ENCODE peak calls at places on chromosomes 5 and 9, in eight cellular contexts. One of them, this sample, is unnamed.

GRCh38 chr9:127559247-127559680 is 52.8 kb upstream of the STXBP1 start:
- DNase-seq in body of pancreas: no peak
- DNase-seq in stimulated activated CD4-positive, alpha-beta T cell treated with anti-CD3 and anti-CD28 coated beads, Interleukin-1b, Interleukin-23, amount 100 ng/mL, for 24 hours: no peak
- DNase-seq in hippocampal formation: no peak
- DNase-seq in SHP77: no peak
- DNase-seq in cardiac fibroblast: no peak
- DNase-seq in 8988T: no peak
- DNase-seq in gastrocnemius medialis: no peak
- DNase-seq in this sample: no peak

GRCh38 chr9:87497604-87498045 is at the start of gene DAPK1:
- DNase-seq in body of pancreas: peak
- DNase-seq in stimulated activated CD4-positive, alpha-beta T cell treated with anti-CD3 and anti-CD28 coated beads, Interleukin-1b, Interleukin-23, amount 100 ng/mL, for 24 hours: no peak
- DNase-seq in hippocampal formation: peak
- DNase-seq in SHP77: no peak
- DNase-seq in cardiac fibroblast: peak
- DNase-seq in 8988T: peak
- DNase-seq in gastrocnemius medialis: no peak
- DNase-seq in this sample: peak

GRCh38 chr9:103533318-103533717 is 538.2 kb downstream of the CYLC2 start:
- DNase-seq in body of pancreas: no peak
- DNase-seq in stimulated activated CD4-positive, alpha-beta T cell treated with anti-CD3 and anti-CD28 coated beads, Interleukin-1b, Interleukin-23, amount 100 ng/mL, for 24 hours: no peak
- DNase-seq in hippocampal formation: no peak
- DNase-seq in SHP77: no peak
- DNase-seq in cardiac fibroblast: no peak
- DNase-seq in 8988T: no peak
- DNase-seq in gastrocnemius medialis: peak
- DNase-seq in this sample: no peak

GRCh38 chr5:54296386-54296785 is 14.0 kb downstream of the ARL15 start:
- DNase-seq in body of pancreas: peak
- DNase-seq in stimulated activated CD4-positive, alpha-beta T cell treated with anti-CD3 and anti-CD28 coated beads, Interleukin-1b, Interleukin-23, amount 100 ng/mL, for 24 hours: no peak
- DNase-seq in hippocampal formation: no peak
- DNase-seq in SHP77: no peak
- DNase-seq in cardiac fibroblast: no peak
- DNase-seq in 8988T: no peak
- DNase-seq in gastrocnemius medialis: no peak
- DNase-seq in this sample: peak

GRCh38 chr5:93576015-93576414 is 5.0 kb downstream of the NR2F1-AS1 start:
- DNase-seq in body of pancreas: no peak
- DNase-seq in stimulated activated CD4-positive, alpha-beta T cell treated with anti-CD3 and anti-CD28 coated beads, Interleukin-1b, Interleukin-23, amount 100 ng/mL, for 24 hours: no peak
- DNase-seq in hippocampal formation: no peak
- DNase-seq in SHP77: no peak
- DNase-seq in cardiac fibroblast: no peak
- DNase-seq in 8988T: no peak
- DNase-seq in gastrocnemius medialis: no peak
- DNase-seq in this sample: no peak

GRCh38 chr9:14348241-14349140 is 34.5 kb upstream of the NFIB start:
- DNase-seq in body of pancreas: peak
- DNase-seq in stimulated activated CD4-positive, alpha-beta T cell treated with anti-CD3 and anti-CD28 coated beads, Interleukin-1b, Interleukin-23, amount 100 ng/mL, for 24 hours: no peak
- DNase-seq in hippocampal formation: no peak
- DNase-seq in SHP77: no peak
- DNase-seq in cardiac fibroblast: peak
- DNase-seq in 8988T: no peak
- DNase-seq in gastrocnemius medialis: peak
- DNase-seq in this sample: no peak

GRCh38 chr5:169970911-169971436 is 9.3 kb downstream of the INSYN2B start:
- DNase-seq in body of pancreas: no peak
- DNase-seq in stimulated activated CD4-positive, alpha-beta T cell treated with anti-CD3 and anti-CD28 coated beads, Interleukin-1b, Interleukin-23, amount 100 ng/mL, for 24 hours: no peak
- DNase-seq in hippocampal formation: no peak
- DNase-seq in SHP77: no peak
- DNase-seq in cardiac fibroblast: peak
- DNase-seq in 8988T: peak
- DNase-seq in gastrocnemius medialis: peak
- DNase-seq in this sample: no peak

GRCh38 chr5:141420855-141421488 is at the start of gene PCDHGA11:
- DNase-seq in body of pancreas: no peak
- DNase-seq in stimulated activated CD4-positive, alpha-beta T cell treated with anti-CD3 and anti-CD28 coated beads, Interleukin-1b, Interleukin-23, amount 100 ng/mL, for 24 hours: no peak
- DNase-seq in hippocampal formation: no peak
- DNase-seq in SHP77: no peak
- DNase-seq in cardiac fibroblast: peak
- DNase-seq in 8988T: peak
- DNase-seq in gastrocnemius medialis: peak
- DNase-seq in this sample: no peak

GRCh38 chr9:129886226-129887174 is 51.2 kb downstream of the USP20 start:
- DNase-seq in body of pancreas: no peak
- DNase-seq in stimulated activated CD4-positive, alpha-beta T cell treated with anti-CD3 and anti-CD28 coated beads, Interleukin-1b, Interleukin-23, amount 100 ng/mL, for 24 hours: no peak
- DNase-seq in hippocampal formation: peak
- DNase-seq in SHP77: no peak
- DNase-seq in cardiac fibroblast: peak
- DNase-seq in 8988T: no peak
- DNase-seq in gastrocnemius medialis: no peak
- DNase-seq in this sample: no peak

GRCh38 chr9:135077497-135078200 is 9.8 kb upstream of the OLFM1 start:
- DNase-seq in body of pancreas: no peak
- DNase-seq in stimulated activated CD4-positive, alpha-beta T cell treated with anti-CD3 and anti-CD28 coated beads, Interleukin-1b, Interleukin-23, amount 100 ng/mL, for 24 hours: no peak
- DNase-seq in hippocampal formation: no peak
- DNase-seq in SHP77: no peak
- DNase-seq in cardiac fibroblast: peak
- DNase-seq in 8988T: no peak
- DNase-seq in gastrocnemius medialis: no peak
- DNase-seq in this sample: no peak

GRCh38 chr5:176667637-176668036 is 20.4 kb downstream of the TSPAN17 start:
- DNase-seq in body of pancreas: no peak
- DNase-seq in stimulated activated CD4-positive, alpha-beta T cell treated with anti-CD3 and anti-CD28 coated beads, Interleukin-1b, Interleukin-23, amount 100 ng/mL, for 24 hours: no peak
- DNase-seq in hippocampal formation: no peak
- DNase-seq in SHP77: no peak
- DNase-seq in cardiac fibroblast: no peak
- DNase-seq in 8988T: no peak
- DNase-seq in gastrocnemius medialis: no peak
- DNase-seq in this sample: no peak

GRCh38 chr9:117644607-117645244 is 59.5 kb upstream of the TLR4 start:
- DNase-seq in body of pancreas: peak
- DNase-seq in stimulated activated CD4-positive, alpha-beta T cell treated with anti-CD3 and anti-CD28 coated beads, Interleukin-1b, Interleukin-23, amount 100 ng/mL, for 24 hours: no peak
- DNase-seq in hippocampal formation: peak
- DNase-seq in SHP77: peak
- DNase-seq in cardiac fibroblast: peak
- DNase-seq in 8988T: peak
- DNase-seq in gastrocnemius medialis: peak
- DNase-seq in this sample: peak

GRCh38 chr5:90967443-90967842 is 408.8 kb downstream of the ADGRV1 start:
- DNase-seq in body of pancreas: no peak
- DNase-seq in stimulated activated CD4-positive, alpha-beta T cell treated with anti-CD3 and anti-CD28 coated beads, Interleukin-1b, Interleukin-23, amount 100 ng/mL, for 24 hours: no peak
- DNase-seq in hippocampal formation: no peak
- DNase-seq in SHP77: no peak
- DNase-seq in cardiac fibroblast: peak
- DNase-seq in 8988T: no peak
- DNase-seq in gastrocnemius medialis: no peak
- DNase-seq in this sample: no peak

GRCh38 chr9:20242767-20243166 is 379.5 kb downstream of the MLLT3 start:
- DNase-seq in body of pancreas: no peak
- DNase-seq in stimulated activated CD4-positive, alpha-beta T cell treated with anti-CD3 and anti-CD28 coated beads, Interleukin-1b, Interleukin-23, amount 100 ng/mL, for 24 hours: no peak
- DNase-seq in hippocampal formation: no peak
- DNase-seq in SHP77: no peak
- DNase-seq in cardiac fibroblast: no peak
- DNase-seq in 8988T: no peak
- DNase-seq in gastrocnemius medialis: no peak
- DNase-seq in this sample: no peak